ENCODE peak calls at places on chromosomes 4 and X, in five cellular contexts. One of them, this sample, is unnamed.

GRCh38 chr4:85909851-85910250 is 434.9 kb downstream of the ARHGAP24 start:
- DNase-seq in NCI-H1092: no peak
- DNase-seq in BJ: no peak
- DNase-seq in LoVo: no peak
- DNase-seq in GM19239: no peak
- DNase-seq in this sample: no peak

GRCh38 chr4:152045781-152046571 is 285.2 kb upstream of the GATB start:
- DNase-seq in NCI-H1092: no peak
- DNase-seq in BJ: no peak
- DNase-seq in LoVo: peak; percentile 65
- DNase-seq in GM19239: peak; percentile 53
- DNase-seq in this sample: peak; percentile 71

GRCh38 chrX:47854474-47854873 is 17.8 kb downstream of the ZNF81 start:
- DNase-seq in NCI-H1092: no peak
- DNase-seq in BJ: no peak
- DNase-seq in LoVo: no peak
- DNase-seq in GM19239: no peak
- DNase-seq in this sample: peak; percentile 10

GRCh38 chr4:65167719-65168118 is 502.6 kb downstream of the EPHA5 start:
- DNase-seq in NCI-H1092: no peak
- DNase-seq in BJ: no peak
- DNase-seq in LoVo: no peak
- DNase-seq in GM19239: no peak
- DNase-seq in this sample: no peak

GRCh38 chr4:11669156-11669555 is 240.5 kb upstream of the HS3ST1 start:
- DNase-seq in NCI-H1092: no peak
- DNase-seq in BJ: no peak
- DNase-seq in LoVo: no peak
- DNase-seq in GM19239: no peak
- DNase-seq in this sample: no peak

GRCh38 chr4:41747230-41748055 is 1.1 kb downstream of the PHOX2B start:
- DNase-seq in NCI-H1092: no peak
- DNase-seq in BJ: no peak
- DNase-seq in LoVo: no peak
- DNase-seq in GM19239: no peak
- DNase-seq in this sample: no peak

GRCh38 chr4:81421346-81422218 is 50.1 kb downstream of the RASGEF1B start:
- DNase-seq in NCI-H1092: no peak
- DNase-seq in BJ: no peak
- DNase-seq in LoVo: peak; percentile 79
- DNase-seq in GM19239: peak; percentile 19
- DNase-seq in this sample: no peak

GRCh38 chr4:3257691-3258482 is 8.9 kb downstream of the MSANTD1 start:
- DNase-seq in NCI-H1092: no peak
- DNase-seq in BJ: no peak
- DNase-seq in LoVo: no peak
- DNase-seq in GM19239: no peak
- DNase-seq in this sample: no peak

GRCh38 chr4:80249144-80249543 is 17.3 kb upstream of the FGF5 start:
- DNase-seq in NCI-H1092: no peak
- DNase-seq in BJ: no peak
- DNase-seq in LoVo: no peak
- DNase-seq in GM19239: no peak
- DNase-seq in this sample: no peak

GRCh38 chr4:158824425-158825274 is 55.8 kb downstream of the FNIP2 start:
- DNase-seq in NCI-H1092: no peak
- DNase-seq in BJ: peak; percentile 19
- DNase-seq in LoVo: peak; percentile 24
- DNase-seq in GM19239: no peak
- DNase-seq in this sample: no peak

GRCh38 chr4:2500547-2500946 is 31.6 kb downstream of the RNF4 start:
- DNase-seq in NCI-H1092: no peak
- DNase-seq in BJ: no peak
- DNase-seq in LoVo: no peak
- DNase-seq in GM19239: no peak
- DNase-seq in this sample: no peak

GRCh38 chr4:129043523-129043922 is 49.8 kb downstream of the SCLT1 start:
- DNase-seq in NCI-H1092: no peak
- DNase-seq in BJ: no peak
- DNase-seq in LoVo: no peak
- DNase-seq in GM19239: no peak
- DNase-seq in this sample: no peak

GRCh38 chr4:184959786-184960185 is 58.5 kb upstream of the HELT start:
- DNase-seq in NCI-H1092: no peak
- DNase-seq in BJ: no peak
- DNase-seq in LoVo: no peak
- DNase-seq in GM19239: no peak
- DNase-seq in this sample: no peak

GRCh38 chr4:125780159-125780558 is 465.4 kb downstream of the FAT4 start:
- DNase-seq in NCI-H1092: no peak
- DNase-seq in BJ: peak; percentile 12
- DNase-seq in LoVo: no peak
- DNase-seq in GM19239: no peak
- DNase-seq in this sample: no peak

GRCh38 chrX:69156638-69157037 is 8.6 kb downstream of the PJA1 start:
- DNase-seq in NCI-H1092: no peak
- DNase-seq in BJ: no peak
- DNase-seq in LoVo: no peak
- DNase-seq in GM19239: no peak
- DNase-seq in this sample: no peak

GRCh38 chrX:152810403-152810802 is 20.2 kb downstream of the CETN2 start:
- DNase-seq in NCI-H1092: no peak
- DNase-seq in BJ: no peak
- DNase-seq in LoVo: no peak
- DNase-seq in GM19239: no peak
- DNase-seq in this sample: no peak